ENCODE peak calls at places on chromosomes 3 and 15, in five cellular contexts. E is fibroblast of the aortic adventitia, R is thoracic aorta, T is K562, W is endothelial cell. V is an unnamed sample.

GRCh38 chr3:53181024-53181371 is 20.0 kb downstream of the PRKCD start:
- DNase-seq in E (no peak), R (no peak), T (no peak), W (no peak), V (no peak)

GRCh38 chr15:92869977-92870644 is 30.0 kb upstream of the CHD2 start:
- DNase-seq in E (peak), R (no peak), T (peak), W (no peak), V (no peak)

GRCh38 chr3:100213891-100214573 is 46.8 kb upstream of the TBC1D23 start:
- DNase-seq in E (peak), R (no peak), T (no peak), W (no peak), V (no peak)

GRCh38 chr15:49987198-49987785 is 131.7 kb downstream of the ATP8B4 start:
- DNase-seq in E (peak), R (no peak), T (no peak), W (no peak), V (no peak)

GRCh38 chr3:30356901-30357753 is 249.3 kb upstream of the TGFBR2 start:
- DNase-seq in E (no peak), R (no peak), T (no peak), W (no peak), V (no peak)

GRCh38 chr15:71761649-71762048 is 48.7 kb upstream of the NR2E3 start:
- DNase-seq in E (peak), R (no peak), T (no peak), W (no peak), V (no peak)

GRCh38 chr3:123328851-123329635 is 119.8 kb downstream of the ADCY5 start:
- DNase-seq in E (peak), R (peak), T (peak), W (peak), V (peak)

GRCh38 chr15:33234019-33234418 is 39.5 kb upstream of the FMN1 start:
- DNase-seq in E (peak), R (no peak), T (peak), W (peak), V (no peak)

GRCh38 chr15:92906563-92907081 is 6.5 kb downstream of the CHD2 start:
- DNase-seq in E (peak), R (no peak), T (peak), W (no peak), V (no peak)

GRCh38 chr15:45331977-45332376 is 46.4 kb downstream of the GATM start:
- DNase-seq in E (no peak), R (no peak), T (no peak), W (no peak), V (no peak)
- TF ChIP-seq CTCF in E (no peak), R (no peak), T (no peak), W (no peak), V (no peak)

GRCh38 chr15:77107531-77108355 is 36.8 kb upstream of the TSPAN3 start:
- DNase-seq in E (peak), R (no peak), T (peak), W (peak), V (no peak)

GRCh38 chr15:77111813-77112212 is 40.9 kb upstream of the TSPAN3 start:
- DNase-seq in E (no peak), R (no peak), T (no peak), W (no peak), V (no peak)

GRCh38 chr15:77118787-77119410 is 48.0 kb upstream of the TSPAN3 start:
- DNase-seq in E (peak), R (no peak), T (peak), W (no peak), V (no peak)

GRCh38 chr15:77115179-77115578 is 44.3 kb upstream of the TSPAN3 start:
- DNase-seq in E (no peak), R (no peak), T (no peak), W (no peak), V (no peak)

GRCh38 chr15:77112819-77113569 is 42.1 kb upstream of the TSPAN3 start:
- DNase-seq in E (no peak), R (no peak), T (no peak), W (no peak), V (no peak)
- TF ChIP-seq CTCF in E (no peak), R (no peak), T (no peak), W (no peak), V (no peak)

DNA sequence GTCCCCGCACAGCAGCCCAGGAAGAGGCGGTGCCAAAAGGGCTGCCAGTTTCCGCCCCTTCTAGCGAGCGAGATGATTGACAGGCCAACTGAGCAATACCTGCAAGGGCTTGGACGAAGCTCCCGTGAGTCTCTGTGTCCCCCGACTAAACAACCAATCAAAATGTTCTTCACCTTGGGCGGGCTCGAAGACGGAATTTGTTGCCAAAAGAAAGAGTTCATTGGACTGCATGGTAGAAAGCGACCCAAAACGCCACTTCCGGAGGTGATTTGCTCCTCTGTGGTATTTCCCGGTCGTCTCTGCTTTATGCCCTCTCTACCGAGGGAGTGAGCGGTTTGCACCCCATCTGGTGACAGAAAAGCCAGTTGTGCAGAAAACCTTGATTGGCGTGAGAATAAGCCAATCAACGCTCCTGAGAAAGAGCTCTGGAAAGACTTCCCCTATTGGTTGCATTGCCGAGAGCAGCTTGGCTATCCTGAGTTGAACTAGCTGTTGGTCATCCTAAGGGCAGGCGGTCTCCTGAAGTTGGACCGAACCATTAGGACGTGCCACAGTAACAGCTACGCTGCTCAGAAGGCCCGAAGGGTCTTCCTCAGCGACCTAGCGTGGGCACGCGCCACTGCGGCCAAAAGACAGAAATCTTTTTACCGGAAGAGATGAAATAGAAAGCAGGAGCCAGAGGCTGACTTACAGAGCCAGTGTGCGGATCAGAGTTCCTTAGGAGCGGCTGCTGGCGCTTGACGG is 545 bp upstream of the UBP1 start:
- DNase-seq in E (peak), R (peak), T (peak), W (peak), V (peak)
- TF ChIP-seq CTCF in E (no peak), R (no peak), T (no peak), W (no peak), V (no peak)

DNA sequence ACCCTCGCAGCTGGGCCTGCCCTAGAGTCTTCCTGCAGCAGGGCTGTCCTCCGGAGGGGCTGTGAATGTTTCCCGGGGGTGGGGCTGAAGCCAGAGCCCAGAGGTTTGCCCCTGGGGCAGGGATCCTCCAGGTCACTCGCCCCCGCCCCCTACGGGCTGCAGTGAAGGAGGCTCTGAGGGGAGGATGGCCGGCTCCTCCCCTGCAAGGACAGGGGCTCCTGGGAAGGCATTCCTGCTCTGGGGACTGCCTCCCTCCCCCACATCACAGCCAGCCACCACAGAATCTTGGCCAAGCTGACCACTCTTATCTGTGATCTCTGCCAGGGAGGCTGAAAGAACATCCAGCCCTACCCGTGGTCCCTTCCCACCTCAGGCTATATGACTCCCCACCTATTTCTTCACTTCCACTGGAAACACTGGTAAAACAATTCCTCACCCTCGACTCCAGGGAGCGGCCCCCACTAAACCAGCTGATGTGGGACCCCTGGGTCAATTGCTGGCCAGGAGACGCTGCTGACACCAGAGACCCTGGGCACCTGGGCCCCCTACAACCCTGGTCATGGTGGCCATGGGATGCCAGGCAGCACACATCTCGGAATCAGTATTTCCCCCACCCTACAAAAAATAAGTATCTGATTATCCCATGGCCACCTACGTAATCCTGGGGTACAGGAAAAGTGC is 66.0 kb downstream of the HMCES start:
- DNase-seq in E (no peak), R (no peak), T (peak), W (peak), V (no peak)
- TF ChIP-seq CTCF in E (no peak), R (no peak), T (no peak), W (no peak), V (no peak)

DNA sequence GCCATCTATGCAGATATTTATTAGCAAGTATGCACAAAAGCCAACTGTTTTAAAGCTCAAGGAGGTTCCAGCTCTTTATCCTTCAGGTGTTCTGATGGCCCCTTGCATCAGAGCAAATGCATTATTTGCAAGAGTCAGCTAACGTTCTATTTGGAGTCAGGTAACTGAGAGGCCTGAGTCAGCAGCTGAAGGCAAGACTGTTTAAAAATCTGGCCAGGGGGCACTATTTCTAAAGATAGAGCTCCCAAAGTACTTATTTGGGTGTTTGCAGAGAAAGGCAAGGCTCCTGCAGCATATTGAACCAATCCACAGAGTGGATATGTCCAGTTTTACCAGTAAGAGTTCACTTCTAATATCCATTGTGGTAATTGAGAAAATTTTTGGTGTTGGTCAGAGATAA is 146.1 kb downstream of the LRTM1 start:
- DNase-seq in E (no peak), R (no peak), T (no peak), W (no peak), V (no peak)
- TF ChIP-seq CTCF in E (no peak), R (no peak), T (no peak), W (no peak), V (no peak)

DNA sequence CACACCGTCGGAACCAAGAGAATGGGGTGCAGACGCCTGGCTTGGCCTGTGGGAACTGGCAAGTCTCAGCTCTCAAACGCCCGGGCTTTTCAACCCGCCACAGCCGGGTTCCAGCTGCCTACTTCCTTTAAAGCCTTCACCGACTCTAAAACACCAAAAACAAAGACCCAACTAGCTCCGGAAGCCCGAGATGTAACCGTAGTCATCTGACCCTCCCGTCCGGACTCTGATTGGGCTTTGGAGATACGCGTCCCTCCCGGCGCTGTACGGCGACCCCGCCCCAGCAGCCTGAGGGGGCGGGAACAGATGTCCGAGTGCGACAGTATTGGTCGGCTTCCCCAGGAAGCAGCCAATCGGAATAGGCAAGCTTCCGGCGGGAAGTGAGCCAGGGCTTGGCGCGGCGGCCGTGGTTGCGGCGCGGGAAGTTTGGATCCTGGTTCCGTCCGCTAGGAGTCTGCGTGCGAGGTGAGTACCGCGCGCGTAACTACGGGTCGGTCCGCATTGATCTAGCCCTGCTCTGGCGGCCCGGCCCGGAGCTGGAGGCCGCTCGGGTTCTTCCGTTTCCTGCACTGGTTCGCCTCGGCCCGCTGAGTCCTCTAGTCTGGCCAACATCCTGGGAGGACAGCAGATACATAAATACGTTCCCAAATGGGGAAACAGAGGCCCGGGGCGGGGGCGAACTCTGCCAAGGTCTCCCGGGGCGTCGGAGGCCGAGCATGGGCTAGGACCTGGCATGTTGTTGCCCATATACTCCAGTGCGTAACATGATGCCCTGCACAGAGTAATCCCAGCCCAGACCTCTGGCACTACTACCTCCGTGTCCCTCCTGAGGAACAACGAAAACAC is at the start of gene BLM:
- DNase-seq in E (peak), R (peak), T (peak), W (peak), V (peak)
- TF ChIP-seq CTCF in E (peak), R (peak), T (peak), W (peak), V (no peak)

V was measured in omental fat pad.